ENCODE peak calls at places on chromosomes 11 and 22, in five cellular contexts. B is HCT116, O is GM12878, X is K562, J is SK-N-SH. U is an unnamed sample.

GRCh38 chr11:117419136-117419914 is 91.7 kb downstream of the CEP164 start:
- DNase-seq in B (no peak), O (no peak), X (no peak), J (no peak), U (no peak)

GRCh38 chr11:62146476-62147200 is 22.8 kb downstream of the INCENP start:
- DNase-seq in B (no peak), O (no peak), X (no peak), J (peak), U (no peak)

GRCh38 chr11:10628506-10629236 is 60.2 kb upstream of the LYVE1 start:
- DNase-seq in B (no peak), O (no peak), X (no peak), J (no peak), U (no peak)

GRCh38 chr22:22693531-22693884 is 49.1 kb downstream of the GGTLC2 start:
- DNase-seq in B (no peak), O (no peak), X (no peak), J (no peak), U (no peak)

GRCh38 chr11:66950113-66950535 is 8.1 kb downstream of the PC start:
- DNase-seq in B (peak), O (no peak), X (peak), J (no peak), U (peak)

GRCh38 chr11:129282634-129283033 is 90.5 kb upstream of the ARHGAP32 start:
- DNase-seq in B (no peak), O (no peak), X (no peak), J (no peak), U (no peak)

GRCh38 chr11:66119348-66120133 is 49.5 kb downstream of the PACS1 start:
- DNase-seq in B (peak), O (no peak), X (no peak), J (peak), U (peak)

GRCh38 chr11:215581-216037 is 8.1 kb downstream of the RIC8A start:
- DNase-seq in B (no peak), O (no peak), X (no peak), J (no peak), U (no peak)

GRCh38 chr22:45218974-45219373 is 21.7 kb downstream of the KIAA0930 start:
- DNase-seq in B (no peak), O (peak), X (no peak), J (peak), U (no peak)

GRCh38 chr11:130418756-130419155 is 9.7 kb downstream of the ADAMTS8 start:
- DNase-seq in B (no peak), O (no peak), X (no peak), J (no peak), U (no peak)

GRCh38 chr22:45975266-45976161 is 1.4 kb downstream of the WNT7B start:
- DNase-seq in B (no peak), O (no peak), X (no peak), J (peak), U (no peak)

GRCh38 chr11:61955031-61955415 is 4.9 kb downstream of the BEST1 start:
- DNase-seq in B (no peak), O (no peak), X (peak), J (no peak), U (no peak)

GRCh38 chr22:23242473-23243001 is 62.2 kb downstream of the BCR start:
- DNase-seq in B (no peak), O (no peak), X (no peak), J (no peak), U (no peak)

GRCh38 chr22:19876314-19876940 is 21.8 kb upstream of the GNB1L start:
- DNase-seq in B (no peak), O (no peak), X (no peak), J (peak), U (no peak)

GRCh38 chr11:107706531-107706930 is 5.3 kb downstream of the SLN start:
- DNase-seq in B (no peak), O (no peak), X (no peak), J (no peak), U (no peak)

GRCh38 chr11:107710301-107710700 is 1.6 kb downstream of the SLN start:
- DNase-seq in B (no peak), O (no peak), X (no peak), J (no peak), U (no peak)

GRCh38 chr11:107707807-107708206 is 4.0 kb downstream of the SLN start:
- DNase-seq in B (no peak), O (no peak), X (no peak), J (no peak), U (no peak)

GRCh38 chr11:107707128-107707760 is 4.6 kb downstream of the SLN start:
- DNase-seq in B (no peak), O (no peak), X (no peak), J (no peak), U (no peak)

GRCh38 chr11:107708787-107709186 is 3.1 kb downstream of the SLN start:
- DNase-seq in B (no peak), O (no peak), X (no peak), J (no peak), U (no peak)
- TF ChIP-seq SIN3A in B (no peak), O (no peak), X (no peak), J (no peak), U (no peak)

GRCh38 chr11:85665756-85666155 is 827 bp upstream of the CREBZF start:
- DNase-seq in B (no peak), O (no peak), X (no peak), J (no peak), U (no peak)
- H3K4me3 ChIP-seq in B (no peak), O (no peak), X (no peak), J (no peak), U (no peak)

GRCh38 chr22:28051787-28052356 is 132.8 kb upstream of the PITPNB start:
- DNase-seq in B (peak), O (no peak), X (peak), J (peak), U (peak)
- TF ChIP-seq SIN3A in B (no peak), O (no peak), X (no peak), J (no peak), U (no peak)

GRCh38 chr11:122743949-122744876 is 88.7 kb downstream of the UBASH3B start:
- DNase-seq in B (no peak), O (peak), X (no peak), J (no peak), U (no peak)
- H3K4me3 ChIP-seq in B (no peak), O (no peak), X (no peak), J (no peak), U (no peak)

DNA sequence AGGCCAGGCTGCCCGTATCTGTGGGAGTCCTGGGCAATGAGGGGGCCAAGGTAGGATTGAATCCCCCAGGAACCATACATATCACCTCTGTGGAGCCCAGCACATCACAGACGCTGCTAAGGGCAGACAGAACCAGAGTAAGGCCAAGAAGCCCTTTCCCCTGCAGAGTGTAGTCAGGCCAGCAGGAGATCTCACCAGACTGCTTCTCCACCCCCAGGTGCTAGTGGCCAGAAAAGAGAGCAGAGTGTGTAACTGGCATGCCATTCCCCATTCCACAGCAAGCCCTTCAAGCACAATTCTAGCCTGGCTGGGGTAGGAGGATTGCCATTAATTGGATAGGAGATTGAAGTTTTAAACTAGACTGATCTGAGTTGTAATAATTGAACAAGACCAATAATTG is 28.0 kb upstream of the FCHSD2 start:
- DNase-seq in B (no peak), O (no peak), X (no peak), J (no peak), U (no peak)
- TF ChIP-seq SIN3A in B (no peak), O (no peak), X (no peak), J (no peak), U (no peak)

U was measured in Panc1.